ENCODE peak calls at places on chromosomes 7 and 10, in seven cellular contexts. Q is mesenteric fat pad; Y is GM23248; T is activated naive CD4-positive, alpha-beta T cell treated with Interleukin-2 at 50 U/mL for 16 hours; N is NCI-H1105 treated with DMSO at 0.1 percent for 48 hours; K is WTC11; R is stimulated activated naive B cell treated with anti-CD40 and anti-IgM and Interleukin-4, amounts not matched to agents 10 μg/mL and 1 μg/mL and 100 μg/mL, for 72 hours. P is an unnamed sample.

GRCh38 chr10:43683451-43684197 is 34.9 kb upstream of the ZNF32 start:
- DNase-seq in N (peak), Q (no peak), K (peak), T (peak), Y (peak), R (no peak), P (peak)

GRCh38 chr7:75993689-75994387 is 557 bp downstream of the TMEM120A start:
- DNase-seq in Y (peak), R (no peak), Q (peak), K (peak), T (peak), N (peak), P (peak)

GRCh38 chr7:44162785-44163395 is 21.8 kb upstream of the MYL7 start:
- DNase-seq in Q (no peak), Y (peak), N (no peak), R (no peak), K (no peak), T (no peak), P (no peak)

GRCh38 chr7:51467384-51468017 is 150.9 kb upstream of the COBL start:
- DNase-seq in T (no peak), K (no peak), Y (no peak), R (no peak), Q (no peak), N (no peak), P (no peak)

GRCh38 chr10:79502561-79503309 is 9.6 kb upstream of the EIF5AL1 start:
- DNase-seq in Y (no peak), Q (no peak), R (no peak), K (peak), T (no peak), N (no peak), P (peak)

GRCh38 chr10:71840177-71840711 is 10.8 kb downstream of the PSAP start:
- DNase-seq in R (no peak), K (peak), N (peak), Y (peak), Q (no peak), T (no peak), P (no peak)

GRCh38 chr7:44847509-44847919 is 373 bp downstream of the H2AZ2 start:
- DNase-seq in R (peak), Y (peak), K (peak), N (peak), Q (peak), T (peak), P (peak)

GRCh38 chr7:37162106-37162505 is 286.6 kb downstream of the ELMO1 start:
- DNase-seq in N (no peak), K (no peak), Q (no peak), R (no peak), T (no peak), Y (no peak), P (no peak)

GRCh38 chr7:30656611-30657010 is 25.6 kb downstream of the CRHR2 start:
- DNase-seq in Y (no peak), R (no peak), Q (peak), N (no peak), T (no peak), K (no peak), P (no peak)

GRCh38 chr7:156028521-156028920 is 216.3 kb upstream of the SHH start:
- DNase-seq in Y (no peak), R (no peak), K (no peak), N (no peak), Q (no peak), T (no peak), P (no peak)

GRCh38 chr7:115230882-115231508 is 309.1 kb downstream of the MDFIC start:
- DNase-seq in T (no peak), N (peak), Y (peak), Q (no peak), R (no peak), K (no peak), P (no peak)

GRCh38 chr10:98425511-98426352 is 10.8 kb upstream of the PYROXD2 start:
- DNase-seq in R (peak), Q (no peak), T (peak), N (no peak), Y (peak), K (peak), P (peak)

GRCh38 chr7:130398751-130399150 is 18.5 kb downstream of the CPA1 start:
- DNase-seq in T (no peak), K (no peak), Q (no peak), R (no peak), Y (no peak), N (no peak), P (no peak)

GRCh38 chr7:90530263-90530662 is 60.8 kb downstream of the PTTG1IP2 start:
- DNase-seq in T (no peak), N (no peak), Q (no peak), R (no peak), K (no peak), Y (peak), P (no peak)

GRCh38 chr10:3779146-3779707 is 5.8 kb downstream of the KLF6 start:
- DNase-seq in Y (peak), R (no peak), Q (no peak), N (no peak), T (no peak), K (no peak), P (no peak)

GRCh38 chr7:119197872-119198527 is 973.5 kb downstream of the ANKRD7 start:
- DNase-seq in Y (peak), T (no peak), N (peak), Q (no peak), R (no peak), K (peak), P (peak)

GRCh38 chr7:30256459-30256858 is 27.9 kb upstream of the ZNRF2 start:
- DNase-seq in N (no peak), Y (no peak), R (no peak), T (no peak), K (no peak), Q (no peak), P (no peak)

GRCh38 chr7:13742126-13742525 is 247.3 kb downstream of the ETV1 start:
- DNase-seq in R (no peak), N (no peak), Q (no peak), K (no peak), T (no peak), Y (peak), P (no peak)

GRCh38 chr10:121577568-121577967 is 20.7 kb downstream of the FGFR2 start:
- DNase-seq in T (no peak), R (no peak), K (no peak), Y (no peak), N (no peak), Q (peak), P (no peak)

GRCh38 chr7:43220250-43220649 is 107.8 kb downstream of the HECW1 start:
- DNase-seq in Y (peak), K (no peak), T (no peak), N (no peak), R (no peak), Q (no peak), P (no peak)

GRCh38 chr10:84783386-84783785 is 455.0 kb downstream of the CCSER2 start:
- DNase-seq in T (no peak), Y (peak), Q (no peak), K (peak), R (no peak), N (peak), P (peak)

P was measured in HuH-7.